ENCODE peak calls at places on chromosomes 6 and 20, in eight cellular contexts. S is cerebellum; I is stimulated activated CD4-positive, alpha-beta T cell treated with anti-CD3 and anti-CD28 coated beads, Interleukin-15, amount 100 ng/mL, for 1 hour; Z is natural killer cell; F is GM23248; W is left lobe of liver; N is caudate nucleus; B is ELR. Q is an unnamed sample.

GRCh38 chr6:1022719-1023118 is 289.2 kb upstream of the FOXQ1 start:
- DNase-seq in B (no peak), N (no peak), I (no peak), F (no peak), Z (no peak), S (no peak), W (no peak), Q (no peak)

GRCh38 chr20:25632940-25633790 is 9.4 kb upstream of the NANP start:
- DNase-seq in W (no peak), B (peak; percentile 93), S (no peak), I (no peak), F (peak; percentile 80), N (no peak), Z (no peak), Q (no peak)

GRCh38 chr20:9838378-9839295 is at the start of gene PAK5:
- DNase-seq in F (peak; percentile 2), I (no peak), S (peak; percentile 94), W (no peak), B (no peak), Z (no peak), N (peak; percentile 69), Q (no peak)

GRCh38 chr20:57399587-57400261 is 8.5 kb downstream of the RBM38 start:
- DNase-seq in N (no peak), Z (no peak), B (peak; percentile 27), F (no peak), S (no peak), I (no peak), W (no peak), Q (peak; percentile 53)

GRCh38 chr6:150078788-150079187 is 9.9 kb upstream of the ULBP3 start:
- DNase-seq in W (no peak), Z (no peak), B (peak; percentile 9), F (no peak), N (no peak), I (no peak), S (no peak), Q (no peak)

GRCh38 chr20:49906101-49906604 is 9.2 kb downstream of the SPATA2 start:
- DNase-seq in S (no peak), B (no peak), Z (no peak), W (no peak), F (no peak), N (no peak), I (no peak), Q (no peak)

GRCh38 chr20:62595491-62595890 is 46.8 kb upstream of the SLCO4A1 start:
- DNase-seq in N (no peak), I (no peak), F (peak; percentile 90), W (no peak), Z (no peak), B (peak; percentile 82), S (no peak), Q (no peak)

GRCh38 chr6:25041676-25042598 is 106.2 kb upstream of the RIPOR2 start:
- DNase-seq in F (no peak), Z (no peak), S (no peak), N (no peak), B (no peak), I (no peak), W (no peak), Q (peak; percentile 53)

GRCh38 chr6:8066108-8066507 is 1.9 kb upstream of the BLOC1S5 start:
- DNase-seq in S (no peak), W (no peak), F (no peak), B (no peak), N (no peak), Z (no peak), I (no peak), Q (no peak)

GRCh38 chr6:43171284-43172126 is 436 bp downstream of the SRF start:
- DNase-seq in S (no peak), F (peak; percentile 62), I (peak; percentile 27), B (peak; percentile 38), W (peak; percentile 64), N (peak; percentile 31), Z (no peak), Q (peak; percentile 92)

GRCh38 chr20:5397418-5397817 is 80.7 kb upstream of the PROKR2 start:
- DNase-seq in S (no peak), N (no peak), W (no peak), F (no peak), I (no peak), B (peak; percentile 49), Z (no peak), Q (no peak)

GRCh38 chr20:5172903-5173463 is 46.2 kb downstream of the CDS2 start:
- DNase-seq in Z (no peak), S (no peak), N (no peak), B (no peak), W (peak; percentile 83), I (no peak), F (no peak), Q (no peak)

GRCh38 chr6:163355471-163355991 is 59.0 kb upstream of the QKI start:
- DNase-seq in I (no peak), Z (no peak), B (peak; percentile 90), S (no peak), W (no peak), N (peak; percentile 49), F (peak; percentile 85), Q (no peak)

GRCh38 chr6:125888989-125889656 is 67.4 kb upstream of the HINT3 start:
- DNase-seq in B (peak; percentile 71), N (no peak), Z (no peak), W (no peak), I (no peak), S (no peak), F (peak; percentile 53), Q (no peak)

GRCh38 chr20:2706688-2707352 is 14.2 kb downstream of the EBF4 start:
- DNase-seq in F (no peak), N (no peak), Z (no peak), W (peak; percentile 18), S (no peak), I (no peak), B (no peak), Q (no peak)

GRCh38 chr6:15606347-15606746 is 56.5 kb downstream of the DTNBP1 start:
- DNase-seq in B (no peak), N (no peak), F (no peak), Z (no peak), I (no peak), S (no peak), W (no peak), Q (no peak)

GRCh38 chr20:44187763-44188709 is 1.0 kb upstream of the JPH2 start:
- DNase-seq in I (no peak), B (peak; percentile 70), F (peak; percentile 69), N (no peak), W (no peak), S (no peak), Z (no peak), Q (no peak)

GRCh38 chr20:38875170-38875993 is 50.8 kb upstream of the FAM83D start:
- DNase-seq in I (no peak), F (no peak), Z (peak; percentile 75), W (no peak), S (no peak), B (no peak), N (no peak), Q (peak; percentile 60)

GRCh38 chr6:139568956-139569538 is 194.6 kb upstream of the CITED2 start:
- DNase-seq in Z (no peak), S (no peak), I (no peak), F (peak; percentile 80), N (no peak), W (no peak), B (peak; percentile 94), Q (no peak)

GRCh38 chr20:59016795-59017492 is 2.3 kb upstream of the TUBB1 start:
- DNase-seq in N (no peak), I (no peak), B (peak; percentile 40), S (no peak), Z (no peak), F (no peak), W (no peak), Q (no peak)

GRCh38 chr6:118876814-118877213 is 17.1 kb upstream of the ASF1A start:
- DNase-seq in S (no peak), W (no peak), F (peak; percentile 48), Z (no peak), I (no peak), B (peak; percentile 92), N (no peak), Q (no peak)

GRCh38 chr20:49973964-49974363 is 8.8 kb upstream of the SNAI1 start:
- DNase-seq in Z (no peak), W (no peak), F (no peak), N (no peak), I (no peak), S (no peak), B (no peak), Q (no peak)

GRCh38 chr20:17161661-17162410 is 65.0 kb upstream of the PCSK2 start:
- DNase-seq in N (no peak), Z (no peak), F (no peak), B (no peak), I (no peak), S (no peak), W (no peak), Q (no peak)

GRCh38 chr6:136463796-136464542 is 86.3 kb downstream of the MAP7 start:
- DNase-seq in N (no peak), I (no peak), B (no peak), F (no peak), S (no peak), W (no peak), Z (no peak), Q (no peak)

GRCh38 chr6:167733740-167734661 is 92.7 kb upstream of the AFDN start:
- DNase-seq in Z (no peak), B (no peak), S (no peak), F (peak; percentile 4), I (no peak), N (no peak), W (peak; percentile 86), Q (no peak)

GRCh38 chr6:106318851-106319250 is 6.7 kb downstream of the ATG5 start:
- DNase-seq in B (no peak), N (no peak), I (no peak), F (no peak), S (no peak), Z (no peak), W (no peak), Q (no peak)

GRCh38 chr20:45229264-45230056 is 8.3 kb downstream of the SEMG2 start:
- DNase-seq in B (peak; percentile 45), W (no peak), F (peak; percentile 23), Z (no peak), I (peak; percentile 34), N (no peak), S (no peak), Q (no peak)

GRCh38 chr6:150185697-150186096 is 42.9 kb downstream of the PPP1R14C start:
- DNase-seq in W (no peak), N (no peak), Z (no peak), B (no peak), I (no peak), S (no peak), F (no peak), Q (no peak)

GRCh38 chr6:133097208-133097607 is 143.9 kb upstream of the EYA4 start:
- DNase-seq in I (no peak), N (no peak), Z (no peak), F (no peak), B (no peak), W (no peak), S (no peak), Q (no peak)

GRCh38 chr6:20833881-20834515 is 299.7 kb downstream of the CDKAL1 start:
- DNase-seq in S (no peak), Z (no peak), N (no peak), B (no peak), F (peak; percentile 5), W (no peak), I (no peak), Q (no peak)

GRCh38 chr6:105250523-105250922 is 70.7 kb upstream of the POPDC3 start:
- DNase-seq in F (peak; percentile 39), S (no peak), Z (no peak), I (no peak), W (no peak), B (peak; percentile 52), N (no peak), Q (no peak)

GRCh38 chr6:36962874-36963273 is 8.3 kb downstream of the PI16 start:
- DNase-seq in N (peak; percentile 81), B (peak; percentile 34), W (no peak), S (no peak), Z (peak; percentile 49), I (peak; percentile 56), F (peak; percentile 45), Q (peak; percentile 74)